ENCODE peak calls at places on chromosomes 4 and X, in seven cellular contexts. D is transverse colon, K is tibial artery, Z is upper lobe of left lung, S is fibroblast of pulmonary artery, C is NB4, B is type B pancreatic cell. N is an unnamed sample.

GRCh38 chr4:150140774-150141400 is 62.6 kb downstream of the DCLK2 start:
- DNase-seq in D (no peak), K (no peak), Z (no peak), S (peak), C (no peak), B (no peak), N (no peak)

GRCh38 chr4:153497091-153497531 is 31.0 kb downstream of the TMEM131L start:
- DNase-seq in D (no peak), K (no peak), Z (no peak), S (peak), C (no peak), B (no peak), N (no peak)

GRCh38 chr4:74603186-74603585 is 158.2 kb downstream of the AREG start:
- DNase-seq in D (no peak), K (no peak), Z (no peak), S (no peak), C (no peak), B (no peak), N (no peak)

GRCh38 chrX:1727531-1728027 is 112.7 kb downstream of the ASMT start:
- DNase-seq in D (no peak), K (no peak), Z (no peak), S (no peak), C (no peak), B (peak), N (no peak)

GRCh38 chr4:578451-579443 is 2.7 kb upstream of the TMEM271 start:
- DNase-seq in D (no peak), K (no peak), Z (no peak), S (no peak), C (no peak), B (no peak), N (no peak)

GRCh38 chr4:75172551-75172950 is 239.6 kb downstream of the PARM1 start:
- DNase-seq in D (no peak), K (no peak), Z (no peak), S (no peak), C (no peak), B (no peak), N (no peak)

GRCh38 chr4:48681856-48682255 is 98.2 kb downstream of the FRYL start:
- DNase-seq in D (no peak), K (no peak), Z (no peak), S (peak), C (no peak), B (no peak), N (no peak)

GRCh38 chr4:23811045-23811620 is 78.7 kb downstream of the PPARGC1A start:
- DNase-seq in D (no peak), K (no peak), Z (no peak), S (no peak), C (no peak), B (no peak), N (no peak)

GRCh38 chrX:150463566-150463965 is 100.4 kb downstream of the MAMLD1 start:
- DNase-seq in D (no peak), K (no peak), Z (no peak), S (no peak), C (no peak), B (no peak), N (no peak)

GRCh38 chr4:173821031-173821430 is 291.0 kb upstream of the HAND2 start:
- DNase-seq in D (no peak), K (no peak), Z (no peak), S (no peak), C (no peak), B (no peak), N (no peak)

GRCh38 chrX:72128881-72129280 is 2.8 kb downstream of the RTL5 start:
- DNase-seq in D (no peak), K (no peak), Z (no peak), S (peak), C (peak), B (no peak), N (no peak)

GRCh38 chr4:165152527-165152926 is 39.9 kb upstream of the TMEM192 start:
- DNase-seq in D (no peak), K (no peak), Z (no peak), S (peak), C (no peak), B (no peak), N (no peak)

GRCh38 chr4:185235480-185236154 is 26.2 kb downstream of the SNX25 start:
- DNase-seq in D (peak), K (no peak), Z (no peak), S (peak), C (no peak), B (no peak), N (no peak)

GRCh38 chr4:53478671-53479456 is 101.4 kb downstream of the FIP1L1 start:
- DNase-seq in D (no peak), K (no peak), Z (no peak), S (peak), C (no peak), B (no peak), N (no peak)

GRCh38 chr4:56863441-56864129 is 42.1 kb upstream of the SPINK2 start:
- DNase-seq in D (no peak), K (no peak), Z (no peak), S (no peak), C (peak), B (no peak), N (peak)

GRCh38 chr4:108484187-108484586 is 136.2 kb upstream of the RPL34 start:
- DNase-seq in D (no peak), K (no peak), Z (no peak), S (no peak), C (no peak), B (no peak), N (no peak)

GRCh38 chrX:123201720-123202119 is 17.6 kb downstream of the GRIA3 start:
- DNase-seq in D (no peak), K (no peak), Z (no peak), S (no peak), C (no peak), B (no peak), N (no peak)

GRCh38 chr4:163196904-163197505 is 30.3 kb upstream of the NAF1 start:
- DNase-seq in D (no peak), K (no peak), Z (no peak), S (no peak), C (no peak), B (no peak), N (no peak)

GRCh38 chr4:40734497-40734896 is 15.3 kb upstream of the NSUN7 start:
- DNase-seq in D (no peak), K (no peak), Z (no peak), S (no peak), C (no peak), B (no peak), N (no peak)

GRCh38 chr4:16072168-16072567 is 11.7 kb downstream of the PROM1 start:
- DNase-seq in D (no peak), K (no peak), Z (no peak), S (no peak), C (no peak), B (no peak), N (no peak)

GRCh38 chrX:13661735-13662536 is 9.0 kb downstream of the TCEANC start:
- DNase-seq in D (no peak), K (no peak), Z (no peak), S (no peak), C (no peak), B (no peak), N (no peak)

GRCh38 chrX:13662537-13662841 is 9.5 kb downstream of the TCEANC start:
- DNase-seq in D (no peak), K (no peak), Z (no peak), S (peak), C (no peak), B (no peak), N (no peak)

GRCh38 chrX:13664026-13664425 is 11.1 kb downstream of the TCEANC start:
- DNase-seq in D (no peak), K (no peak), Z (no peak), S (no peak), C (no peak), B (no peak), N (no peak)

GRCh38 chrX:13659057-13659456 is 6.1 kb downstream of the TCEANC start:
- DNase-seq in D (no peak), K (no peak), Z (no peak), S (peak), C (peak), B (no peak), N (no peak)

GRCh38 chrX:13658602-13659001 is 5.7 kb downstream of the TCEANC start:
- DNase-seq in D (no peak), K (no peak), Z (no peak), S (peak), C (peak), B (no peak), N (no peak)
- TF ChIP-seq CTCF in D (peak), K (peak), Z (peak), S (peak), C (peak), B (peak), N (peak)

GRCh38 chrX:128992107-128992971 is 531.0 kb downstream of the SMARCA1 start:
- DNase-seq in D (no peak), K (no peak), Z (no peak), S (no peak), C (peak), B (no peak), N (no peak)
- TF ChIP-seq CTCF in D (no peak), K (no peak), Z (no peak), S (no peak), C (peak), B (peak), N (no peak)

GRCh38 chrX:51459125-51459524 is 37.3 kb downstream of the NUDT11 start:
- DNase-seq in D (no peak), K (no peak), Z (no peak), S (peak), C (peak), B (no peak), N (no peak)

GRCh38 chrX:51456246-51456645 is 40.1 kb downstream of the NUDT11 start:
- DNase-seq in D (no peak), K (no peak), Z (no peak), S (no peak), C (no peak), B (no peak), N (no peak)

GRCh38 chrX:51461053-51462050 is 35.0 kb downstream of the NUDT11 start:
- DNase-seq in D (no peak), K (no peak), Z (no peak), S (peak), C (peak), B (no peak), N (no peak)

GRCh38 chrX:51456814-51457213 is 39.6 kb downstream of the NUDT11 start:
- DNase-seq in D (no peak), K (no peak), Z (no peak), S (peak), C (peak), B (no peak), N (no peak)
- TF ChIP-seq CTCF in D (no peak), K (no peak), Z (no peak), S (no peak), C (no peak), B (peak), N (peak)

DNA sequence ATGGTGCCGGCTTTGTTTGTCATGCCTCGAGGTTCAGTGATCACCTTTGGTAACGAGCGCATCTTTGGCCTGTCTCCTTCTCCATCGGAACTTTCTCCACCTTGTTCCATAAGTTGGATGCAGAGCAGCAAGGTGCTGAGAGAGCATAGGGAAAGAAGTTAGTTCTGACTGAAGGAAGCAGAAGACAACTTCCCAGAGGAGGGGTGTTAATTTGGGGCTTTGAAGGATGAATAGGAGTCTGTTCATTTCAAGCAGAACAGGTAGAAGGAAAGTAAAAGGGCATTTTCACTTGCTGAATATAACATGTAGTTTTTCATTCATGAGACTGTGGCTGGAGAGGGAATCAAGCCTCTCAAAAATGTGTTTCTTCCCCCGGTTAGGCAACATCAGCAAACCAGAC is 232.0 kb upstream of the PSAPL1 start:
- DNase-seq in D (no peak), K (no peak), Z (no peak), S (no peak), C (no peak), B (no peak), N (no peak)
- TF ChIP-seq CTCF in D (no peak), K (no peak), Z (no peak), S (no peak), C (no peak), B (no peak), N (no peak)

GRCh38 chr4:149031399-149031798 is 589.2 kb upstream of the NR3C2 start:
- DNase-seq in D (no peak), K (no peak), Z (no peak), S (peak), C (peak), B (no peak), N (no peak)
- TF ChIP-seq CTCF in D (peak), K (peak), Z (peak), S (peak), C (peak), B (peak), N (peak)

GRCh38 chr4:5036239-5036638 is 15.0 kb upstream of the STK32B start:
- DNase-seq in D (no peak), K (peak), Z (no peak), S (peak), C (peak), B (no peak), N (no peak)
- TF ChIP-seq CTCF in D (no peak), K (no peak), Z (no peak), S (no peak), C (no peak), B (no peak), N (no peak)

GRCh38 chr4:100848865-100849264 is 331.0 kb upstream of the EMCN start:
- DNase-seq in D (no peak), K (no peak), Z (no peak), S (no peak), C (peak), B (no peak), N (no peak)
- TF ChIP-seq CTCF in D (no peak), K (no peak), Z (no peak), S (no peak), C (peak), B (peak), N (peak)

GRCh38 chrX:21586001-21586400 is 72.1 kb downstream of the KLHL34 start:
- DNase-seq in D (no peak), K (no peak), Z (no peak), S (no peak), C (no peak), B (no peak), N (no peak)
- TF ChIP-seq CTCF in D (no peak), K (no peak), Z (no peak), S (no peak), C (no peak), B (no peak), N (no peak)

N was measured in chondrocyte.